ENCODE peak calls at places on chromosomes 1 and 21, in ten cellular contexts. One of them, this sample, is unnamed.

GRCh38 chr1:6743189-6744101 is 41.8 kb upstream of the CAMTA1 start:
- DNase-seq in A549: no peak
- DNase-seq in colonic mucosa: peak
- DNase-seq in lower lobe of right lung: peak
- DNase-seq in astrocyte of the spinal cord: peak
- DNase-seq in psoas muscle: peak
- DNase-seq in IMR-90: peak
- DNase-seq in HCT116: no peak
- DNase-seq in cardiac fibroblast: peak
- DNase-seq in heart right ventricle: peak
- DNase-seq in this sample: peak

GRCh38 chr1:186605762-186606350 is 74.4 kb downstream of the PTGS2 start:
- DNase-seq in colonic mucosa: peak
- DNase-seq in psoas muscle: no peak
- DNase-seq in A549: no peak
- DNase-seq in HCT116: peak
- DNase-seq in heart right ventricle: peak
- DNase-seq in IMR-90: peak
- DNase-seq in astrocyte of the spinal cord: peak
- DNase-seq in cardiac fibroblast: peak
- DNase-seq in lower lobe of right lung: peak
- DNase-seq in this sample: peak

GRCh38 chr1:9242338-9242969 is 7.9 kb downstream of the H6PD start:
- DNase-seq in astrocyte of the spinal cord: no peak
- DNase-seq in IMR-90: no peak
- DNase-seq in A549: no peak
- DNase-seq in lower lobe of right lung: peak
- DNase-seq in HCT116: no peak
- DNase-seq in heart right ventricle: peak
- DNase-seq in psoas muscle: peak
- DNase-seq in colonic mucosa: peak
- DNase-seq in cardiac fibroblast: peak
- DNase-seq in this sample: peak

GRCh38 chr1:85623061-85623471 is 42.5 kb downstream of the CCN1 start:
- DNase-seq in HCT116: no peak
- DNase-seq in A549: no peak
- DNase-seq in lower lobe of right lung: no peak
- DNase-seq in psoas muscle: no peak
- DNase-seq in heart right ventricle: no peak
- DNase-seq in astrocyte of the spinal cord: peak
- DNase-seq in IMR-90: peak
- DNase-seq in colonic mucosa: no peak
- DNase-seq in cardiac fibroblast: peak
- DNase-seq in this sample: peak

GRCh38 chr1:20552728-20553571 is 577 bp downstream of the FAM43B start:
- DNase-seq in astrocyte of the spinal cord: peak
- DNase-seq in colonic mucosa: no peak
- DNase-seq in A549: peak
- DNase-seq in heart right ventricle: no peak
- DNase-seq in psoas muscle: peak
- DNase-seq in HCT116: no peak
- DNase-seq in cardiac fibroblast: peak
- DNase-seq in lower lobe of right lung: no peak
- DNase-seq in IMR-90: peak
- DNase-seq in this sample: peak

GRCh38 chr1:39026051-39026946 is at the start of gene NDUFS5:
- DNase-seq in cardiac fibroblast: peak
- DNase-seq in psoas muscle: peak
- DNase-seq in IMR-90: peak
- DNase-seq in lower lobe of right lung: peak
- DNase-seq in astrocyte of the spinal cord: peak
- DNase-seq in colonic mucosa: peak
- DNase-seq in A549: peak
- DNase-seq in heart right ventricle: peak
- DNase-seq in HCT116: peak
- DNase-seq in this sample: peak

GRCh38 chr1:43880604-43881003 is 53.0 kb upstream of the ARTN start:
- DNase-seq in astrocyte of the spinal cord: no peak
- DNase-seq in psoas muscle: no peak
- DNase-seq in IMR-90: no peak
- DNase-seq in lower lobe of right lung: no peak
- DNase-seq in cardiac fibroblast: no peak
- DNase-seq in A549: no peak
- DNase-seq in heart right ventricle: no peak
- DNase-seq in HCT116: no peak
- DNase-seq in colonic mucosa: no peak
- DNase-seq in this sample: no peak

GRCh38 chr1:113659010-113659409 is 100.3 kb downstream of the PHTF1 start:
- DNase-seq in HCT116: no peak
- DNase-seq in colonic mucosa: no peak
- DNase-seq in cardiac fibroblast: no peak
- DNase-seq in psoas muscle: no peak
- DNase-seq in A549: no peak
- DNase-seq in IMR-90: no peak
- DNase-seq in lower lobe of right lung: no peak
- DNase-seq in heart right ventricle: no peak
- DNase-seq in astrocyte of the spinal cord: no peak
- DNase-seq in this sample: no peak

GRCh38 chr1:168470821-168471473 is 72.8 kb downstream of the XCL2 start:
- DNase-seq in astrocyte of the spinal cord: peak
- DNase-seq in IMR-90: peak
- DNase-seq in colonic mucosa: no peak
- DNase-seq in lower lobe of right lung: no peak
- DNase-seq in cardiac fibroblast: peak
- DNase-seq in HCT116: peak
- DNase-seq in A549: peak
- DNase-seq in psoas muscle: no peak
- DNase-seq in heart right ventricle: no peak
- DNase-seq in this sample: peak

GRCh38 chr1:234611799-234612351 is 1.9 kb upstream of the IRF2BP2 start:
- DNase-seq in cardiac fibroblast: peak
- DNase-seq in heart right ventricle: peak
- DNase-seq in lower lobe of right lung: peak
- DNase-seq in HCT116: no peak
- DNase-seq in astrocyte of the spinal cord: no peak
- DNase-seq in colonic mucosa: peak
- DNase-seq in IMR-90: no peak
- DNase-seq in A549: no peak
- DNase-seq in psoas muscle: peak
- DNase-seq in this sample: no peak

GRCh38 chr1:39127513-39127912 is 77.0 kb upstream of the MACF1 start:
- DNase-seq in IMR-90: peak
- DNase-seq in heart right ventricle: peak
- DNase-seq in lower lobe of right lung: no peak
- DNase-seq in astrocyte of the spinal cord: peak
- DNase-seq in colonic mucosa: no peak
- DNase-seq in psoas muscle: no peak
- DNase-seq in HCT116: no peak
- DNase-seq in A549: no peak
- DNase-seq in cardiac fibroblast: peak
- DNase-seq in this sample: peak

GRCh38 chr1:114154963-114155322 is 1.3 kb upstream of the SYT6 start:
- DNase-seq in psoas muscle: no peak
- DNase-seq in heart right ventricle: no peak
- DNase-seq in HCT116: no peak
- DNase-seq in astrocyte of the spinal cord: peak
- DNase-seq in IMR-90: no peak
- DNase-seq in cardiac fibroblast: peak
- DNase-seq in A549: no peak
- DNase-seq in colonic mucosa: no peak
- DNase-seq in lower lobe of right lung: no peak
- DNase-seq in this sample: no peak

GRCh38 chr21:44942566-44942965 is 2.7 kb downstream of the SLX9 start:
- DNase-seq in cardiac fibroblast: no peak
- DNase-seq in lower lobe of right lung: no peak
- DNase-seq in psoas muscle: no peak
- DNase-seq in astrocyte of the spinal cord: no peak
- DNase-seq in A549: no peak
- DNase-seq in IMR-90: no peak
- DNase-seq in HCT116: no peak
- DNase-seq in heart right ventricle: no peak
- DNase-seq in colonic mucosa: peak
- DNase-seq in this sample: no peak

GRCh38 chr21:38669186-38669585 is 136.5 kb upstream of the ETS2 start:
- DNase-seq in psoas muscle: no peak
- DNase-seq in IMR-90: peak
- DNase-seq in lower lobe of right lung: no peak
- DNase-seq in HCT116: no peak
- DNase-seq in heart right ventricle: no peak
- DNase-seq in A549: peak
- DNase-seq in astrocyte of the spinal cord: peak
- DNase-seq in cardiac fibroblast: peak
- DNase-seq in colonic mucosa: peak
- DNase-seq in this sample: peak

GRCh38 chr1:206898909-206899431 is 1.7 kb downstream of the IL24 start:
- DNase-seq in IMR-90: no peak
- DNase-seq in lower lobe of right lung: no peak
- DNase-seq in HCT116: no peak
- DNase-seq in cardiac fibroblast: no peak
- DNase-seq in psoas muscle: no peak
- DNase-seq in heart right ventricle: no peak
- DNase-seq in A549: no peak
- DNase-seq in colonic mucosa: no peak
- DNase-seq in astrocyte of the spinal cord: no peak
- DNase-seq in this sample: no peak

GRCh38 chr1:21311016-21311415 is 20.8 kb upstream of the ECE1 start:
- DNase-seq in psoas muscle: no peak
- DNase-seq in cardiac fibroblast: peak
- DNase-seq in HCT116: no peak
- DNase-seq in lower lobe of right lung: no peak
- DNase-seq in colonic mucosa: no peak
- DNase-seq in IMR-90: no peak
- DNase-seq in A549: no peak
- DNase-seq in astrocyte of the spinal cord: no peak
- DNase-seq in heart right ventricle: no peak
- DNase-seq in this sample: no peak

GRCh38 chr21:45594721-45595489 is 48.6 kb upstream of the PCBP3 start:
- DNase-seq in IMR-90: no peak
- DNase-seq in heart right ventricle: no peak
- DNase-seq in colonic mucosa: no peak
- DNase-seq in lower lobe of right lung: peak
- DNase-seq in A549: no peak
- DNase-seq in astrocyte of the spinal cord: no peak
- DNase-seq in cardiac fibroblast: no peak
- DNase-seq in HCT116: no peak
- DNase-seq in psoas muscle: no peak
- DNase-seq in this sample: no peak

DNA sequence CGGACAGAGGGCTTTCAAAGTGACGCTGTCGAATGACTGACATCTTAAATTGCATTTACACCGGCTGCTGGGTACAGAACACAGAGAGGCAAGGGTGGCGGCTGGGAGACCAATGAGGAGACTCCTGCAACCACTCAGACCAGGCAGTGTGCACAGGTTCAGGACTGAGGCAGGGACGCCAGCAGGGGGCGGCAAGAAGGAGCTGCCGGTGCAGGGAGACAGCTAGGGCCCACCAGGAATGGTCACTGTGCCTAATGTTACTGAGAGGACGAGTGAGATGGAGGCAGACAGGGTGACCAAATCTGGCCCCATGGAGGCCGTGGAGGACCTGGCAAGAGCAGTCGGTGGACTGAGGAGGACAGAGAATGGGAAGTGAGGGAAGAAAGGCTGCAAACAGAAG is 23.5 kb downstream of the GLIS1 start:
- DNase-seq in astrocyte of the spinal cord: no peak
- DNase-seq in A549: no peak
- DNase-seq in IMR-90: peak
- DNase-seq in cardiac fibroblast: peak
- DNase-seq in HCT116: no peak
- DNase-seq in heart right ventricle: no peak
- DNase-seq in colonic mucosa: peak
- DNase-seq in lower lobe of right lung: no peak
- DNase-seq in psoas muscle: no peak
- DNase-seq in this sample: peak
- TF ChIP-seq CTCF in astrocyte of the spinal cord: peak
- TF ChIP-seq CTCF in A549: peak
- TF ChIP-seq CTCF in IMR-90: peak
- TF ChIP-seq CTCF in cardiac fibroblast: peak
- TF ChIP-seq CTCF in HCT116: peak
- TF ChIP-seq CTCF in heart right ventricle: peak
- TF ChIP-seq CTCF in colonic mucosa: no peak
- TF ChIP-seq CTCF in lower lobe of right lung: no peak
- TF ChIP-seq CTCF in psoas muscle: peak
- TF ChIP-seq CTCF in this sample: peak

GRCh38 chr1:24978383-24979032 is 48.4 kb upstream of the RUNX3 start:
- DNase-seq in A549: no peak
- DNase-seq in psoas muscle: no peak
- DNase-seq in astrocyte of the spinal cord: no peak
- DNase-seq in colonic mucosa: no peak
- DNase-seq in cardiac fibroblast: no peak
- DNase-seq in lower lobe of right lung: no peak
- DNase-seq in HCT116: no peak
- DNase-seq in IMR-90: no peak
- DNase-seq in heart right ventricle: no peak
- DNase-seq in this sample: no peak
- H3K4me3 ChIP-seq in A549: no peak
- H3K4me3 ChIP-seq in psoas muscle: no peak
- H3K4me3 ChIP-seq in astrocyte of the spinal cord: no peak
- H3K4me3 ChIP-seq in colonic mucosa: no peak
- H3K4me3 ChIP-seq in cardiac fibroblast: no peak
- H3K4me3 ChIP-seq in lower lobe of right lung: no peak
- H3K4me3 ChIP-seq in HCT116: no peak
- H3K4me3 ChIP-seq in IMR-90: no peak
- H3K4me3 ChIP-seq in heart right ventricle: no peak
- H3K4me3 ChIP-seq in this sample: no peak

DNA sequence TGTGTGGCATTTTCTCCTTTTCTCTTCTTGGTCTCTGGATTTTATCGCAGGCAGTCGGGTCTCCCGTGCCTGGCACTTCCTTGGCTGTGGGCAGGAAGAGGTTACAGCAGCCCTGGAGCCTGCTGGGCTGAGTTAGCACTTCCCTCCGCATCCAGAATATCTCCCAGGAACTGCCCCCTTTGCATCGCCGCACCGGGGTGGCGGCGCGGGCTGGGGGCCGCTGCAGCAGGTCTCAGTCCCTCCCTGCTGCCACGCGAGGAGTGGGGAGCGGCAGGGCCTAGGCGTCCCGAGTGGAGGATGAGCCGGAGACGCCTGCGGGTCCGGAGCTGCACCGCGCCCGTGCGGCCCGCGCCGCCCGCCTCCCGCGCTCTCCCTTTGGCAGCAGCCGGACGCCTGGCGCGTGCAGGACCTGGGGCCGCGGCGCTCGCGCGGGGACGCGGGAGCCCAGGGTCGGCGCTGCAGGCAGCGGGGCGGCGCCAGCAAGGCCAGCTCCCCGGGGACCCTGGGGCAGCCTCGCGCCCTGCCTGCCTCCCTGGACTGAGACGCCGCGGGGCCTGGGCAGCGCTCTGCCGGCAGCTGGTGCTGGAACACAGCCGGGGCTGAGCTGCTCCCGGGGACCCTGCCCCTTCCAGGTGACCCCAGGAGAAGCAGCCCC is 192.8 kb downstream of the PRDM2 start:
- DNase-seq in IMR-90: no peak
- DNase-seq in HCT116: no peak
- DNase-seq in psoas muscle: peak
- DNase-seq in astrocyte of the spinal cord: no peak
- DNase-seq in cardiac fibroblast: peak
- DNase-seq in lower lobe of right lung: no peak
- DNase-seq in heart right ventricle: no peak
- DNase-seq in colonic mucosa: peak
- DNase-seq in A549: no peak
- DNase-seq in this sample: no peak
- TF ChIP-seq CTCF in IMR-90: no peak
- TF ChIP-seq CTCF in HCT116: no peak
- TF ChIP-seq CTCF in psoas muscle: no peak
- TF ChIP-seq CTCF in astrocyte of the spinal cord: no peak
- TF ChIP-seq CTCF in cardiac fibroblast: no peak
- TF ChIP-seq CTCF in lower lobe of right lung: no peak
- TF ChIP-seq CTCF in heart right ventricle: no peak
- TF ChIP-seq CTCF in colonic mucosa: no peak
- TF ChIP-seq CTCF in A549: no peak
- TF ChIP-seq CTCF in this sample: no peak

GRCh38 chr21:36429672-36430546 is 44.7 kb downstream of the CHAF1B start:
- DNase-seq in astrocyte of the spinal cord: peak
- DNase-seq in colonic mucosa: peak
- DNase-seq in heart right ventricle: peak
- DNase-seq in psoas muscle: peak
- DNase-seq in IMR-90: peak
- DNase-seq in cardiac fibroblast: peak
- DNase-seq in lower lobe of right lung: peak
- DNase-seq in A549: peak
- DNase-seq in HCT116: peak
- DNase-seq in this sample: peak
- H3K4me3 ChIP-seq in astrocyte of the spinal cord: peak
- H3K4me3 ChIP-seq in colonic mucosa: no peak
- H3K4me3 ChIP-seq in heart right ventricle: peak
- H3K4me3 ChIP-seq in psoas muscle: peak
- H3K4me3 ChIP-seq in IMR-90: peak
- H3K4me3 ChIP-seq in cardiac fibroblast: peak
- H3K4me3 ChIP-seq in lower lobe of right lung: peak
- H3K4me3 ChIP-seq in A549: peak
- H3K4me3 ChIP-seq in HCT116: peak
- H3K4me3 ChIP-seq in this sample: peak

This sample was measured in choroid plexus epithelial cell.